ENCODE peak calls at places on chromosomes 3 and 15, in ten cellular contexts. V is A549; Z is nucleus accumbens; P is cardiac muscle cell; W is nephron progenitor cell; U is NT2/D1; T is iris pigment epithelial cell; F is CD8-positive, alpha-beta T cell; R is AML-193; Y is stimulated activated effector memory CD8-positive, alpha-beta T cell treated with anti-CD3 and anti-CD28 coated beads, Interleukin-12 subunit alpha, Interleukin-12 subunit beta, amount 100 ng/mL, for 72 hours. O is an unnamed sample.

GRCh38 chr3:149277338-149277813 is 55.7 kb upstream of the CP start:
- DNase-seq in V (peak; percentile 38), Z (no peak), P (peak; percentile 72), W (no peak), U (no peak), T (peak; percentile 80), F (no peak), R (peak; percentile 94), Y (no peak), O (no peak)

GRCh38 chr3:33312361-33312760 is 35.1 kb downstream of the FBXL2 start:
- DNase-seq in V (no peak), Z (no peak), P (peak; percentile 69), W (no peak), U (no peak), T (peak; percentile 37), F (no peak), R (no peak), Y (no peak), O (no peak)

GRCh38 chr3:49013738-49014660 is 4.4 kb downstream of the DALRD3 start:
- DNase-seq in V (peak; percentile 43), Z (no peak), P (peak; percentile 47), W (peak; percentile 56), U (no peak), T (peak; percentile 43), F (peak; percentile 34), R (peak; percentile 41), Y (no peak), O (peak; percentile 83)

GRCh38 chr3:8622873-8623725 is 21.5 kb downstream of the SSUH2 start:
- DNase-seq in V (peak; percentile 85), Z (peak; percentile 19), P (peak; percentile 85), W (peak; percentile 83), U (peak; percentile 82), T (peak; percentile 73), F (peak; percentile 9), R (peak; percentile 40), Y (no peak), O (peak; percentile 63)

GRCh38 chr3:56923546-56924224 is 121.9 kb upstream of the ARHGEF3 start:
- DNase-seq in V (no peak), Z (no peak), P (peak; percentile 81), W (no peak), U (no peak), T (peak; percentile 63), F (peak; percentile 28), R (no peak), Y (no peak), O (peak; percentile 29)

GRCh38 chr3:14096742-14097141 is 27.9 kb downstream of the CHCHD4 start:
- DNase-seq in V (no peak), Z (no peak), P (no peak), W (no peak), U (no peak), T (no peak), F (no peak), R (no peak), Y (no peak), O (no peak)

GRCh38 chr3:7328339-7328738 is 467.4 kb downstream of the GRM7 start:
- DNase-seq in V (no peak), Z (no peak), P (no peak), W (no peak), U (no peak), T (no peak), F (no peak), R (no peak), Y (no peak), O (no peak)

GRCh38 chr3:97821413-97821809 is 400 bp upstream of the CRYBG3 start:
- DNase-seq in V (peak; percentile 5), Z (peak; percentile 80), P (no peak), W (peak; percentile 47), U (peak; percentile 43), T (peak; percentile 81), F (peak; percentile 35), R (no peak), Y (no peak), O (no peak)

GRCh38 chr15:62277816-62278394 is 112.8 kb upstream of the C2CD4B start:
- DNase-seq in V (no peak), Z (no peak), P (no peak), W (no peak), U (no peak), T (no peak), F (no peak), R (no peak), Y (no peak), O (no peak)

GRCh38 chr3:76369170-76369569 is 583.8 kb upstream of the ZNF717 start:
- DNase-seq in V (no peak), Z (no peak), P (no peak), W (no peak), U (no peak), T (peak; percentile 78), F (no peak), R (no peak), Y (no peak), O (no peak)

GRCh38 chr3:172924546-172924945 is 174.0 kb downstream of the ECT2 start:
- DNase-seq in V (no peak), Z (no peak), P (no peak), W (no peak), U (no peak), T (no peak), F (no peak), R (no peak), Y (no peak), O (no peak)

GRCh38 chr3:136690611-136691010 is 61.6 kb downstream of the STAG1 start:
- DNase-seq in V (no peak), Z (no peak), P (no peak), W (no peak), U (no peak), T (no peak), F (no peak), R (peak; percentile 61), Y (no peak), O (no peak)